ENCODE peak calls at places on chromosomes 7 and 10, in eight cellular contexts. H, P, F, T, E, S, M and U are unnamed samples.

GRCh38 chr10:61903991-61904350 is 2.5 kb downstream of the ARID5B start:
- DNase-seq in F (no peak), P (no peak), T (peak; percentile 10), E (no peak), M (no peak), S (no peak), H (no peak), U (no peak)

GRCh38 chr7:134197342-134197741 is 70.2 kb downstream of the LRGUK start:
- DNase-seq in H (no peak), M (no peak), P (no peak), F (no peak), S (no peak), E (no peak), T (no peak), U (no peak)

GRCh38 chr7:122549578-122549977 is 149.3 kb downstream of the RNF133 start:
- DNase-seq in T (no peak), F (no peak), H (no peak), M (no peak), P (no peak), E (no peak), S (no peak), U (no peak)

GRCh38 chr10:132943555-132944404 is 1.4 kb upstream of the CFAP46 start:
- DNase-seq in T (no peak), S (no peak), E (no peak), F (no peak), H (no peak), P (no peak), M (no peak), U (no peak)

GRCh38 chr10:56035489-56035888 is 325.6 kb downstream of the ZWINT start:
- DNase-seq in T (no peak), P (no peak), M (no peak), E (no peak), H (no peak), S (no peak), F (no peak), U (no peak)

GRCh38 chr7:40793132-40793531 is 658.3 kb downstream of the SUGCT start:
- DNase-seq in F (no peak), H (peak; percentile 78), M (no peak), E (no peak), S (no peak), T (no peak), P (no peak), U (no peak)

GRCh38 chr10:71842856-71843530 is 8.1 kb downstream of the PSAP start:
- DNase-seq in S (no peak), F (no peak), M (no peak), H (no peak), P (no peak), T (no peak), E (no peak), U (no peak)

GRCh38 chr10:20948723-20949327 is 51.7 kb upstream of the NEBL start:
- DNase-seq in H (no peak), P (no peak), E (no peak), T (no peak), M (no peak), S (no peak), F (no peak), U (no peak)

GRCh38 chr10:68327889-68328786 is 3.7 kb upstream of the HNRNPH3 start:
- DNase-seq in T (peak; percentile 47), H (peak; percentile 68), S (no peak), M (no peak), F (no peak), E (no peak), P (no peak), U (no peak)

GRCh38 chr7:105245398-105246099 is 143.2 kb downstream of the SRPK2 start:
- DNase-seq in H (no peak), E (no peak), P (no peak), F (no peak), M (peak; percentile 53), T (no peak), S (no peak), U (no peak)

GRCh38 chr7:52261052-52261451 is 774.4 kb upstream of the POM121L12 start:
- DNase-seq in E (no peak), S (no peak), P (no peak), F (no peak), M (no peak), H (no peak), T (no peak), U (no peak)

GRCh38 chr7:52257890-52258289 is 777.5 kb upstream of the POM121L12 start:
- DNase-seq in T (no peak), F (no peak), E (no peak), S (no peak), P (no peak), H (no peak), M (no peak), U (no peak)

GRCh38 chr7:52254396-52255025 is 780.9 kb upstream of the POM121L12 start:
- DNase-seq in M (no peak), F (no peak), S (no peak), E (no peak), P (no peak), T (no peak), H (no peak), U (no peak)

GRCh38 chr7:52260046-52260665 is 775.3 kb upstream of the POM121L12 start:
- DNase-seq in S (peak; percentile 18), H (no peak), M (no peak), T (no peak), E (no peak), F (no peak), P (no peak), U (no peak)
- TF ChIP-seq CTCF in S (peak; percentile 21), H (no peak), M (no peak), T (no peak), E (no peak), F (no peak), P (no peak), U (peak; percentile 21)

GRCh38 chr7:127886248-127886647 is 145.0 kb downstream of the LRRC4 start:
- DNase-seq in S (no peak), H (no peak), F (no peak), M (no peak), T (no peak), E (no peak), P (no peak), U (no peak)

GRCh38 chr7:127885843-127886242 is 145.4 kb downstream of the LRRC4 start:
- DNase-seq in F (no peak), P (peak; percentile 70), T (no peak), H (peak; percentile 85), S (no peak), M (no peak), E (no peak), U (no peak)

GRCh38 chr7:127882313-127882920 is 148.8 kb downstream of the LRRC4 start:
- DNase-seq in S (no peak), F (no peak), M (no peak), T (no peak), H (no peak), P (no peak), E (no peak), U (no peak)

GRCh38 chr7:127885222-127885772 is 145.9 kb downstream of the LRRC4 start:
- DNase-seq in H (no peak), T (no peak), P (no peak), E (no peak), S (no peak), M (no peak), F (no peak), U (no peak)

DNA sequence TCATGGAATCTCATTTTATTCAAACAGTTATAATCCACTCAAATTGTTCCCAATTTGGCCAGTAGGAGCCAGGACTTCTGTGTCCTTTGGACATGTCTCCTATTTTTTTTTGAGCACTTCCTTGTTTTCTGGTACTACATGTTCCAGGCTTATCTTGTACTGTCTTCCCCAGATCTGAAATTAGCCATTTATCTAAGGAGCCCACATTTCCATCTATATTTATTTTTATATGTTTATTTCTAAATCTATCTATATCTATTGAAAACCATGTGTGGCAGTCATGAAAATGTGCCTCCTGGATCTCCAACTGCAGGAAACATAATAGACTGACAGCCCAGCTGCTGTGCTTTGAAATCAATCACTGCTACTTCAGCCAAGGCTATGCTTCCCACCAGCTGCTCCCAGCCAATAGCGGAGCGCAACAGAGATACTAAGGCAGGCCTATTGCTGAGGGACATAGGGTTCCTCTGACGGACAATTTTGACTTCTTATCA is 147.1 kb downstream of the LRRC4 start:
- DNase-seq in M (no peak), E (no peak), H (no peak), T (no peak), F (no peak), S (no peak), P (peak; percentile 62), U (no peak)
- TF ChIP-seq CTCF in M (no peak), E (no peak), H (no peak), T (peak; percentile 16), F (no peak), S (no peak), P (no peak), U (peak; percentile 9)

DNA sequence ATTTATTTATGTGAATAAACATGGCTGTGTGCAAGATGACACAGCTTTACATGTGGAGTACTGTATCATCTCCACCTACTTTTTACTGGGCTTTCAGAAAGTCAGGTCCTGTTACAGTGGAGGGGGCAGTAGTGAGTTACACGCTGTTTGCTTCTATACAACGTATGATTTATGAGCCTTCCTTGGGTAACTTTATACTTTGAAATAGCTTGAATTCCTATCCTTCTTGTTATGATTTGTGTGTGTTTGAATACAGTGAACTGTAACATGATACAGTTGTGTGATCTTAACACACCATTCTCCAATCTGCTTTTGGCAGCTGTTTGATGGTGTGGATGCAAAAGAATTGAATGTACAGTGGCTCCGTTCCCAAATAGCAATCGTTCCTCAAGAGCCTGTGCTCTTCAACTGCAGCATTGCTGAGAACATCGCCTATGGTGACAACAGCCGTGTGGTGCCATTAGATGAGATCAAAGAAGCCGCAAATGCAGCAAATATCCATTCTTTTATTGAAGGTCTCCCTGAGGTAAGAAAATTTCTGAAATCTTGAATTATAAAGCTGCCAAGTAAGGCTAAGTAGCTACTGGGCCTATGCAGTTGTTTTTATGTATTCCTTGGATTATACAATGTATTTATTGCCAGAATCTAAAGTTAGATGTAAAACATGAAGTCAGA is 41.6 kb downstream of the SP8 start:
- DNase-seq in E (no peak), P (no peak), H (peak; percentile 39), F (no peak), T (peak; percentile 42), M (no peak), S (no peak), U (no peak)
- TF ChIP-seq CTCF in E (no peak), P (no peak), H (no peak), F (no peak), T (peak; percentile 48), M (no peak), S (no peak), U (peak; percentile 27)

GRCh38 chr10:103149991-103150622 is 43.0 kb downstream of the NT5C2 start:
- DNase-seq in M (no peak), H (peak; percentile 8), P (no peak), S (no peak), F (no peak), E (no peak), T (no peak), U (no peak)

GRCh38 chr10:103155485-103156085 is 37.5 kb downstream of the NT5C2 start:
- DNase-seq in F (no peak), P (no peak), E (no peak), T (no peak), M (no peak), S (no peak), H (no peak), U (no peak)

GRCh38 chr10:103154464-103155299 is 38.4 kb downstream of the NT5C2 start:
- DNase-seq in F (no peak), H (peak; percentile 64), E (no peak), P (no peak), M (no peak), S (no peak), T (no peak), U (no peak)

GRCh38 chr10:103153765-103154197 is 39.3 kb downstream of the NT5C2 start:
- DNase-seq in H (peak; percentile 51), M (no peak), F (no peak), E (no peak), T (no peak), S (no peak), P (no peak), U (no peak)

GRCh38 chr10:103153302-103153759 is 39.7 kb downstream of the NT5C2 start:
- DNase-seq in F (no peak), S (peak; percentile 11), T (no peak), P (no peak), M (peak; percentile 50), E (no peak), H (peak; percentile 25), U (no peak)
- TF ChIP-seq CTCF in F (no peak), S (no peak), T (no peak), P (no peak), M (no peak), E (no peak), H (no peak), U (no peak)